ENCODE peak calls at places on chromosome 22, in ten cellular contexts. One of them, this sample, is unnamed.

GRCh38 chr22:40534379-40535188 is 101.9 kb downstream of the MRTFA start:
- DNase-seq in tibial nerve: no peak
- DNase-seq in fibroblast of lung: peak; percentile 67
- DNase-seq in stomach: no peak
- DNase-seq in esophagus muscularis mucosa: no peak
- DNase-seq in heart left ventricle: no peak
- DNase-seq in mesenchymal stem cell: peak; percentile 82
- DNase-seq in pancreas: no peak
- DNase-seq in keratinocyte: no peak
- DNase-seq in naive thymus-derived CD4-positive, alpha-beta T cell: no peak
- DNase-seq in this sample: no peak

GRCh38 chr22:19146215-19146968 is 1.9 kb upstream of the ESS2 start:
- DNase-seq in tibial nerve: no peak
- DNase-seq in fibroblast of lung: no peak
- DNase-seq in stomach: no peak
- DNase-seq in esophagus muscularis mucosa: no peak
- DNase-seq in heart left ventricle: no peak
- DNase-seq in mesenchymal stem cell: no peak
- DNase-seq in pancreas: peak; percentile 7
- DNase-seq in keratinocyte: no peak
- DNase-seq in naive thymus-derived CD4-positive, alpha-beta T cell: no peak
- DNase-seq in this sample: no peak

GRCh38 chr22:29080061-29080975 is 7.5 kb downstream of the KREMEN1 start:
- DNase-seq in tibial nerve: peak; percentile 39
- DNase-seq in fibroblast of lung: no peak
- DNase-seq in stomach: no peak
- DNase-seq in esophagus muscularis mucosa: no peak
- DNase-seq in heart left ventricle: peak; percentile 51
- DNase-seq in mesenchymal stem cell: peak; percentile 39
- DNase-seq in pancreas: no peak
- DNase-seq in keratinocyte: no peak
- DNase-seq in naive thymus-derived CD4-positive, alpha-beta T cell: no peak
- DNase-seq in this sample: no peak

GRCh38 chr22:46079861-46080821 is 70.2 kb upstream of the PPARA start:
- DNase-seq in tibial nerve: peak; percentile 81
- DNase-seq in fibroblast of lung: peak; percentile 71
- DNase-seq in stomach: peak; percentile 67
- DNase-seq in esophagus muscularis mucosa: no peak
- DNase-seq in heart left ventricle: peak; percentile 75
- DNase-seq in mesenchymal stem cell: no peak
- DNase-seq in pancreas: peak; percentile 73
- DNase-seq in keratinocyte: no peak
- DNase-seq in naive thymus-derived CD4-positive, alpha-beta T cell: no peak
- DNase-seq in this sample: peak; percentile 73

GRCh38 chr22:46614070-46614931 is 5.9 kb upstream of the GRAMD4 start:
- DNase-seq in tibial nerve: no peak
- DNase-seq in fibroblast of lung: no peak
- DNase-seq in stomach: no peak
- DNase-seq in esophagus muscularis mucosa: no peak
- DNase-seq in heart left ventricle: no peak
- DNase-seq in mesenchymal stem cell: no peak
- DNase-seq in pancreas: no peak
- DNase-seq in keratinocyte: no peak
- DNase-seq in naive thymus-derived CD4-positive, alpha-beta T cell: peak; percentile 90
- DNase-seq in this sample: peak; percentile 87

GRCh38 chr22:48836673-48837340 is 990.9 kb downstream of the BRD1 start:
- DNase-seq in tibial nerve: no peak
- DNase-seq in fibroblast of lung: no peak
- DNase-seq in stomach: no peak
- DNase-seq in esophagus muscularis mucosa: no peak
- DNase-seq in heart left ventricle: no peak
- DNase-seq in mesenchymal stem cell: no peak
- DNase-seq in pancreas: no peak
- DNase-seq in keratinocyte: no peak
- DNase-seq in naive thymus-derived CD4-positive, alpha-beta T cell: no peak
- DNase-seq in this sample: no peak

GRCh38 chr22:45640941-45641621 is 30.6 kb upstream of the ATXN10 start:
- DNase-seq in tibial nerve: no peak
- DNase-seq in fibroblast of lung: no peak
- DNase-seq in stomach: no peak
- DNase-seq in esophagus muscularis mucosa: no peak
- DNase-seq in heart left ventricle: no peak
- DNase-seq in mesenchymal stem cell: no peak
- DNase-seq in pancreas: no peak
- DNase-seq in keratinocyte: no peak
- DNase-seq in naive thymus-derived CD4-positive, alpha-beta T cell: no peak
- DNase-seq in this sample: no peak

GRCh38 chr22:31212783-31213626 is 907 bp downstream of the LIMK2 start:
- DNase-seq in tibial nerve: no peak
- DNase-seq in fibroblast of lung: no peak
- DNase-seq in stomach: no peak
- DNase-seq in esophagus muscularis mucosa: no peak
- DNase-seq in heart left ventricle: no peak
- DNase-seq in mesenchymal stem cell: no peak
- DNase-seq in pancreas: no peak
- DNase-seq in keratinocyte: no peak
- DNase-seq in naive thymus-derived CD4-positive, alpha-beta T cell: no peak
- DNase-seq in this sample: no peak

GRCh38 chr22:46069518-46070214 is 80.7 kb upstream of the PPARA start:
- DNase-seq in tibial nerve: peak; percentile 81
- DNase-seq in fibroblast of lung: peak; percentile 97
- DNase-seq in stomach: peak; percentile 84
- DNase-seq in esophagus muscularis mucosa: peak; percentile 97
- DNase-seq in heart left ventricle: peak; percentile 87
- DNase-seq in mesenchymal stem cell: peak; percentile 28
- DNase-seq in pancreas: peak; percentile 92
- DNase-seq in keratinocyte: no peak
- DNase-seq in naive thymus-derived CD4-positive, alpha-beta T cell: peak; percentile 32
- DNase-seq in this sample: peak; percentile 88

DNA sequence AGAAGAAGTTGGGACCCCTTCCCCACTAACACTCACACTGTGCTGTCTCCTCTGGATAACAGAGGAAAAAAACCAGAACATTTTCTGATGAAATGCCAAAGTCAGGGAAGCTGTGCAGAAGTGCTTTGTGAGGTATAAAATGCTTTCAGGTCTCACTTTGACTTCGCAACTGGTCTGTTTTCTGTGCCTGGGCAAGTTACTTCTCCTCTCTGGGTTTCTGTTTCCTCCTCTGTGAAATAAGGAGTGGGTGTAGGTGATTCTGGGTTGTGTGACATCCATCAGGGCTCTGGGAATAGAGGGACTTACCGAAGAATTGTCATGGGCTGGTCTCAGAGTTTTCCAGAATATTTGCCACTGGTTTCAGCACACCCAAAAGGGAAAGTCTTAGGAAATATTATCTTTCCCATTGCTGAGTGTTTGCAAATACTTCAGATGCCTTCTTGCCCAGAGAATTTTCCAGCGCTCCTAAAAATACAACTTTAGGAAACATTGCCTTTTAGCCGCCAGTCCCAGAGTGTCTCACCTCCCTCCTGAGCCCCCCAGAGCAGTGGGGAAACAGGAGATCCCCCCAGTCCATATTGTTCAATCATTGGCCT is 118.5 kb downstream of the KIAA1671 start:
- DNase-seq in tibial nerve: no peak
- DNase-seq in fibroblast of lung: no peak
- DNase-seq in stomach: no peak
- DNase-seq in esophagus muscularis mucosa: no peak
- DNase-seq in heart left ventricle: no peak
- DNase-seq in mesenchymal stem cell: peak; percentile 47
- DNase-seq in pancreas: no peak
- DNase-seq in keratinocyte: no peak
- DNase-seq in naive thymus-derived CD4-positive, alpha-beta T cell: no peak
- DNase-seq in this sample: no peak
- H3K27ac ChIP-seq in tibial nerve: peak overlapping the region; percentile 67
- H3K27ac ChIP-seq in fibroblast of lung: no peak overlapping the region
- H3K27ac ChIP-seq in stomach: peak overlapping the region; percentile 54
- H3K27ac ChIP-seq in esophagus muscularis mucosa: peak overlapping the region; percentile 71
- H3K27ac ChIP-seq in heart left ventricle: peak overlapping the region; percentile 7
- H3K27ac ChIP-seq in mesenchymal stem cell: peak overlapping the region; percentile 18
- H3K27ac ChIP-seq in pancreas: no peak overlapping the region
- H3K27ac ChIP-seq in keratinocyte: no peak overlapping the region
- H3K27ac ChIP-seq in naive thymus-derived CD4-positive, alpha-beta T cell: peak overlapping the region; percentile 76
- H3K27ac ChIP-seq in this sample: no peak overlapping the region

GRCh38 chr22:17845340-17845739 is 71.1 kb upstream of the BID start:
- DNase-seq in tibial nerve: no peak
- DNase-seq in fibroblast of lung: no peak
- DNase-seq in stomach: no peak
- DNase-seq in esophagus muscularis mucosa: no peak
- DNase-seq in heart left ventricle: no peak
- DNase-seq in mesenchymal stem cell: no peak
- DNase-seq in pancreas: no peak
- DNase-seq in keratinocyte: peak; percentile 63
- DNase-seq in naive thymus-derived CD4-positive, alpha-beta T cell: no peak
- DNase-seq in this sample: peak; percentile 2

GRCh38 chr22:17843189-17843588 is 68.9 kb upstream of the BID start:
- DNase-seq in tibial nerve: no peak
- DNase-seq in fibroblast of lung: no peak
- DNase-seq in stomach: no peak
- DNase-seq in esophagus muscularis mucosa: no peak
- DNase-seq in heart left ventricle: peak; percentile 15
- DNase-seq in mesenchymal stem cell: no peak
- DNase-seq in pancreas: no peak
- DNase-seq in keratinocyte: no peak
- DNase-seq in naive thymus-derived CD4-positive, alpha-beta T cell: no peak
- DNase-seq in this sample: no peak

GRCh38 chr22:17844150-17844549 is 69.9 kb upstream of the BID start:
- DNase-seq in tibial nerve: no peak
- DNase-seq in fibroblast of lung: no peak
- DNase-seq in stomach: no peak
- DNase-seq in esophagus muscularis mucosa: no peak
- DNase-seq in heart left ventricle: no peak
- DNase-seq in mesenchymal stem cell: no peak
- DNase-seq in pancreas: no peak
- DNase-seq in keratinocyte: no peak
- DNase-seq in naive thymus-derived CD4-positive, alpha-beta T cell: no peak
- DNase-seq in this sample: no peak

GRCh38 chr22:17841836-17842235 is 67.6 kb upstream of the BID start:
- DNase-seq in tibial nerve: no peak
- DNase-seq in fibroblast of lung: no peak
- DNase-seq in stomach: no peak
- DNase-seq in esophagus muscularis mucosa: no peak
- DNase-seq in heart left ventricle: peak; percentile 18
- DNase-seq in mesenchymal stem cell: no peak
- DNase-seq in pancreas: no peak
- DNase-seq in keratinocyte: no peak
- DNase-seq in naive thymus-derived CD4-positive, alpha-beta T cell: no peak
- DNase-seq in this sample: no peak

GRCh38 chr22:17842386-17842785 is 68.1 kb upstream of the BID start:
- DNase-seq in tibial nerve: no peak
- DNase-seq in fibroblast of lung: no peak
- DNase-seq in stomach: peak; percentile 49
- DNase-seq in esophagus muscularis mucosa: no peak
- DNase-seq in heart left ventricle: peak; percentile 52
- DNase-seq in mesenchymal stem cell: no peak
- DNase-seq in pancreas: no peak
- DNase-seq in keratinocyte: no peak
- DNase-seq in naive thymus-derived CD4-positive, alpha-beta T cell: peak; percentile 27
- DNase-seq in this sample: no peak
- H3K4me1 ChIP-seq in tibial nerve: peaks cover 20% of the 10 kb centered on the region
- H3K4me1 ChIP-seq in fibroblast of lung: peaks cover 2% of the 10 kb centered on the region
- H3K4me1 ChIP-seq in stomach: peaks cover 40% of the 10 kb centered on the region
- H3K4me1 ChIP-seq in esophagus muscularis mucosa: peaks cover 74% of the 10 kb centered on the region
- H3K4me1 ChIP-seq in heart left ventricle: peaks cover 24% of the 10 kb centered on the region
- H3K4me1 ChIP-seq in mesenchymal stem cell: peaks cover 3% of the 10 kb centered on the region
- H3K4me1 ChIP-seq in pancreas: no peaks in the 10 kb centered on the region
- H3K4me1 ChIP-seq in keratinocyte: peaks cover 34% of the 10 kb centered on the region
- H3K4me1 ChIP-seq in naive thymus-derived CD4-positive, alpha-beta T cell: peaks cover 7% of the 10 kb centered on the region
- H3K4me1 ChIP-seq in this sample: no peaks in the 10 kb centered on the region

DNA sequence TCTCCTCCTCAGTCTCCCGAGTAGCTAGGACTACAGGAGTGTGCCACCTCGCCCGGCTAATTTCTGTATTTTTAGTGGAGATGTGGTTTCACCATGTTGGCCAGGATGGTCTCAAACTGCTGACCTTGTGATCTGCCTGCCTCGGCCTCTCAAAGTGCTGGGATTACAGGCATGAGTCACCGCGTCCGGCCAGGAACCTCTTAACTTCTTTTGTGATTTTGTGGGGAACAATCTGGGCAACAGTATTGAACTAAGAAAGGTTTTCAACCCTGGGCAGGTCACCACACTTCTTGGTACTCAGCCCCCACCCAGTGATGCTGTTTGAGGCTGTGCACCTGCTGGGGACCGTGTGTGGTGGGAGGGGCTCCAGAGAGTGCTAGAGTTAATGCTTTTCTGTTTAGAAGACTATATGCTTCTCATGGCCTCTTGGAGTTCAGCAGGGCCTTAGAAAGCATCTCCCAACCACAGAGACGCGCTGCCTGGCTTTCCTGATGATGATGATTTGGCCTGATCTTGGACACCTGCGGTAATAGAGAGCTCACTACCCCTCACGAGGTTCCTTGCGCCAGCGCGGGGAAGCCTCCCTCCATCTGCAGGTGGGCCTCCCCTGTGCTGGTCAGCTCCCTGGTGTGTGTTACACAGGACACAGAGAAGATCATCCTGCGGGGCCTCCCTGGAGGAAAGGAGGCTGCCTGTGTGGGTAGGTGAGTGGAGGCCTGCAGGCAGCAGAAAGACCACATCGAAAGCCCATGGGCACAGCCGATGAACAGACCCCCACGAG is 1.2 kb downstream of the DENND6B start:
- DNase-seq in tibial nerve: no peak
- DNase-seq in fibroblast of lung: no peak
- DNase-seq in stomach: no peak
- DNase-seq in esophagus muscularis mucosa: no peak
- DNase-seq in heart left ventricle: no peak
- DNase-seq in mesenchymal stem cell: peak; percentile 55
- DNase-seq in pancreas: no peak
- DNase-seq in keratinocyte: no peak
- DNase-seq in naive thymus-derived CD4-positive, alpha-beta T cell: no peak
- DNase-seq in this sample: no peak
- H3K4me3 ChIP-seq in tibial nerve: no peak overlapping the region
- H3K4me3 ChIP-seq in fibroblast of lung: peak overlapping the region; percentile 25
- H3K4me3 ChIP-seq in stomach: peak overlapping the region; percentile 84
- H3K4me3 ChIP-seq in esophagus muscularis mucosa: no peak overlapping the region
- H3K4me3 ChIP-seq in heart left ventricle: no peak overlapping the region
- H3K4me3 ChIP-seq in mesenchymal stem cell: no peak overlapping the region
- H3K4me3 ChIP-seq in pancreas: no peak overlapping the region
- H3K4me3 ChIP-seq in keratinocyte: no peak overlapping the region
- H3K4me3 ChIP-seq in naive thymus-derived CD4-positive, alpha-beta T cell: no peak overlapping the region
- H3K4me3 ChIP-seq in this sample: no peak overlapping the region

DNA sequence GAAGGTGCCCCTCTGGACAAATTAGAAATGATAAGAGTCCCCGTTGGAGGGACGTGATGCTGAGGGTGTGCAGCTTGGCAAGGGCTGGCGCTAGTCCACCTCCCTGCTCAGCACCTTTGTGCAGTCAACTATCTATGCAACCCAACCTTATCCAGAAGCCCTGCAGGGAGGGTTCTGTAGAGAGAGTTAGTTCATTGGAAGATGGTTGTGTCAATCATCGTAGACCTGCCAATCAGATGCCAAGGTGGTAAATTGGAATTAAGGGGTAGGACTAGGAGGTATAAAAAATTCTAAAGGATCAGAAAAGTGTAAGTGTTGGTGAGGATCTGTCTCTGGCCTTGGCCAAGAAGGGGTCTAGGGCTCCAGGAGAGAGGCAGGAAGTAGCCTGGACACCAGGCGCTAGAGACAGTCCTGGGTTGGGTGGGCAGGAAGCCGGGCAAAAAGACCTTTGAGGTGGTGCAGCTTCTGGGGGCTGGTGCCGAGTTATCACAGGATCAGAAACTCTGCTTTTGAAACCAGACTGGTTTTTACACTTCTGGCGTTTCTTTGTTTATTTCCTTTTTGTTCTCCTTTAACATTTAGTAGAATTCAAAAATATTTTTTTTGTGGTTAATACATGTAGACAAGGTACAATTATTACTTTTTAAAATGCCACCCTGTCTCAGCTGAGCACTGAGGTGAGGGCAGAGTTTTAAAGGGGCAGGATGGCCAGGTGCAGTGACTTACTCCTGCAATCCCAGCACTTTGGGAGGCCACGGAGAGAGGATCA is 1.6 kb downstream of the C1QTNF6 start:
- DNase-seq in tibial nerve: no peak
- DNase-seq in fibroblast of lung: peak; percentile 90
- DNase-seq in stomach: no peak
- DNase-seq in esophagus muscularis mucosa: no peak
- DNase-seq in heart left ventricle: peak; percentile 22
- DNase-seq in mesenchymal stem cell: peak; percentile 88
- DNase-seq in pancreas: no peak
- DNase-seq in keratinocyte: no peak
- DNase-seq in naive thymus-derived CD4-positive, alpha-beta T cell: peak; percentile 73
- DNase-seq in this sample: no peak
- H3K27ac ChIP-seq in tibial nerve: peak overlapping the region; percentile 52
- H3K27ac ChIP-seq in fibroblast of lung: no peak overlapping the region
- H3K27ac ChIP-seq in stomach: peak overlapping the region; percentile 86
- H3K27ac ChIP-seq in esophagus muscularis mucosa: peak overlapping the region; percentile 84
- H3K27ac ChIP-seq in heart left ventricle: peak overlapping the region; percentile 88
- H3K27ac ChIP-seq in mesenchymal stem cell: no peak overlapping the region
- H3K27ac ChIP-seq in pancreas: no peak overlapping the region
- H3K27ac ChIP-seq in keratinocyte: peak overlapping the region; percentile 97
- H3K27ac ChIP-seq in naive thymus-derived CD4-positive, alpha-beta T cell: no peak overlapping the region
- H3K27ac ChIP-seq in this sample: peak overlapping the region; percentile 81